ENCODE peak calls at places on chromosome X, in eight cellular contexts. One of them, this sample, is unnamed.

GRCh38 chrX:150199803-150200202 is 163.3 kb upstream of the MAMLD1 start:
- DNase-seq in mesothelial cell of epicardium: no peak
- DNase-seq in MM.1S: no peak
- DNase-seq in HFF-Myc: no peak
- DNase-seq in astrocyte: no peak
- DNase-seq in activated B cell treated with CpG ODN at 0.5 μM for 24 hours: no peak
- DNase-seq in cardiac fibroblast: no peak
- DNase-seq in fibroblast of lung: no peak
- DNase-seq in this sample: no peak

GRCh38 chrX:47539860-47540259 is 21.1 kb upstream of the ARAF start:
- DNase-seq in astrocyte: peak; percentile 23
- DNase-seq in HFF-Myc: no peak
- DNase-seq in fibroblast of lung: peak; percentile 52
- DNase-seq in activated B cell treated with CpG ODN at 0.5 μM for 24 hours: no peak
- DNase-seq in MM.1S: no peak
- DNase-seq in cardiac fibroblast: no peak
- DNase-seq in mesothelial cell of epicardium: no peak
- DNase-seq in this sample: no peak

GRCh38 chrX:11585174-11585573 is 80.5 kb downstream of the ARHGAP6 start:
- DNase-seq in activated B cell treated with CpG ODN at 0.5 μM for 24 hours: no peak
- DNase-seq in HFF-Myc: no peak
- DNase-seq in MM.1S: no peak
- DNase-seq in mesothelial cell of epicardium: no peak
- DNase-seq in astrocyte: no peak
- DNase-seq in cardiac fibroblast: no peak
- DNase-seq in fibroblast of lung: no peak
- DNase-seq in this sample: no peak

GRCh38 chrX:57528670-57529255 is 63.0 kb upstream of the ZXDB start:
- DNase-seq in cardiac fibroblast: peak; percentile 19
- DNase-seq in activated B cell treated with CpG ODN at 0.5 μM for 24 hours: no peak
- DNase-seq in fibroblast of lung: no peak
- DNase-seq in MM.1S: peak; percentile 57
- DNase-seq in astrocyte: no peak
- DNase-seq in mesothelial cell of epicardium: no peak
- DNase-seq in HFF-Myc: no peak
- DNase-seq in this sample: no peak

GRCh38 chrX:21972046-21972445 is 31.5 kb downstream of the SMS start:
- DNase-seq in fibroblast of lung: no peak
- DNase-seq in activated B cell treated with CpG ODN at 0.5 μM for 24 hours: no peak
- DNase-seq in mesothelial cell of epicardium: no peak
- DNase-seq in cardiac fibroblast: no peak
- DNase-seq in astrocyte: no peak
- DNase-seq in HFF-Myc: no peak
- DNase-seq in MM.1S: no peak
- DNase-seq in this sample: no peak

GRCh38 chrX:7987160-7987992 is 60.2 kb upstream of the PNPLA4 start:
- DNase-seq in mesothelial cell of epicardium: no peak
- DNase-seq in astrocyte: peak; percentile 65
- DNase-seq in activated B cell treated with CpG ODN at 0.5 μM for 24 hours: no peak
- DNase-seq in MM.1S: no peak
- DNase-seq in HFF-Myc: peak; percentile 14
- DNase-seq in cardiac fibroblast: no peak
- DNase-seq in fibroblast of lung: no peak
- DNase-seq in this sample: no peak

GRCh38 chrX:373641-374471 is 12.9 kb downstream of the PPP2R3B start:
- DNase-seq in cardiac fibroblast: peak; percentile 31
- DNase-seq in MM.1S: no peak
- DNase-seq in astrocyte: peak; percentile 42
- DNase-seq in HFF-Myc: no peak
- DNase-seq in mesothelial cell of epicardium: peak; percentile 68
- DNase-seq in activated B cell treated with CpG ODN at 0.5 μM for 24 hours: no peak
- DNase-seq in fibroblast of lung: no peak
- DNase-seq in this sample: no peak

GRCh38 chrX:123499787-123500186 is 233.1 kb downstream of the THOC2 start:
- DNase-seq in HFF-Myc: no peak
- DNase-seq in activated B cell treated with CpG ODN at 0.5 μM for 24 hours: no peak
- DNase-seq in cardiac fibroblast: no peak
- DNase-seq in MM.1S: no peak
- DNase-seq in fibroblast of lung: no peak
- DNase-seq in astrocyte: no peak
- DNase-seq in mesothelial cell of epicardium: no peak
- DNase-seq in this sample: no peak

GRCh38 chrX:118565853-118566252 is 70.2 kb downstream of the DOCK11 start:
- DNase-seq in activated B cell treated with CpG ODN at 0.5 μM for 24 hours: no peak
- DNase-seq in mesothelial cell of epicardium: no peak
- DNase-seq in MM.1S: no peak
- DNase-seq in astrocyte: no peak
- DNase-seq in fibroblast of lung: no peak
- DNase-seq in HFF-Myc: no peak
- DNase-seq in cardiac fibroblast: no peak
- DNase-seq in this sample: no peak

GRCh38 chrX:70664726-70665125 is 220.1 kb downstream of the DLG3 start:
- DNase-seq in astrocyte: peak; percentile 2
- DNase-seq in MM.1S: peak; percentile 48
- DNase-seq in cardiac fibroblast: peak; percentile 45
- DNase-seq in activated B cell treated with CpG ODN at 0.5 μM for 24 hours: no peak
- DNase-seq in HFF-Myc: no peak
- DNase-seq in mesothelial cell of epicardium: no peak
- DNase-seq in fibroblast of lung: peak; percentile 42
- DNase-seq in this sample: peak; percentile 2

GRCh38 chrX:102858826-102859627 is 78.0 kb upstream of the RAB40AL start:
- DNase-seq in mesothelial cell of epicardium: no peak
- DNase-seq in activated B cell treated with CpG ODN at 0.5 μM for 24 hours: no peak
- DNase-seq in MM.1S: no peak
- DNase-seq in fibroblast of lung: no peak
- DNase-seq in HFF-Myc: no peak
- DNase-seq in astrocyte: peak; percentile 20
- DNase-seq in cardiac fibroblast: no peak
- DNase-seq in this sample: no peak

DNA sequence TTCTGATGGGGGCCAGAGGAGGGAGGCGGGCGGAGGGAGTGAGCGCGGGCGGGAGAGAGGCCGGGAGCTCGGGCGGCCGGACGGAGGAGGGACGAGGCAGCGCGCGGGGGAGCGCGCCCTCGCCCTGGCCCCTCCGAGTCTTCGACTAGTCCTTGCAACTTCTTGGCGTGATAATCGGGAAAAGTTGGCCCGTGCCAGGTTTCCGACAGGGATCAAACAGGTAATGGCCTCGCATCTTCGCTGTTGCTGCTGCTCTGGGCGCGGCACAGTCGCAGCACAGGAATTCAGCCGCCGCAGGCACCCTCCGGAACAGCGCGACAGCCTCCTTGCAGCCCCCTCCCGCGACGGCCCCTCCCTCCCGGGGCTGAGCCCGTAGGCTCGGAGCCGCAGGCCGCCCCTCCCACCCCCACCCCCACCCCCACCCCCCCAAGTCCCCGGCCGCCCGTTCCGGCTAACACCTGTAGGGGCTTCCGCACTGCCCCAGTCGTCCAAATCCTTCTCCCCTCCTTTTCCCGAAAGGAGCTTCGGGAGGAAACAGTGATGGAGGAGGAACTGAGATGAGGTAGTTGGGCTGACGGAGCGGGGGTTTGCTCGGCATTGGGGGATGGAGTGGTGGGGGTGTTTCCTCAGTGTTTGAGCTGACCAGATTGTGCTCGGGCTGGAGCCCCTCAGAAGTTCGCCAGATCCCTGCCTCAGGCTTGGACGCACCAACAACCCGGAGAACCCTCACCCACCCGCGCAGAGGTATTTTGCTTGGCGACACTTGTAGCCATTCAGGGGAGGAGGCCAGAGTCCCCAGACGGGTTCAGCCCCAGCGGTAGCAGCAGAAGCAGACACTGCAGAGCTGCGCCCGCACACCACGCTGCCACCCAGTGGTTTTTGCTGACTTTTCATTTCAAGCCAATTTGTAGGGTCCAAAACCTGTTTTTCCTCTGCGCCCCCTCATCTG is at the start of gene FGF13:
- DNase-seq in activated B cell treated with CpG ODN at 0.5 μM for 24 hours: no peak
- DNase-seq in cardiac fibroblast: no peak
- DNase-seq in MM.1S: peak; percentile 68
- DNase-seq in HFF-Myc: no peak
- DNase-seq in fibroblast of lung: peak; percentile 1
- DNase-seq in astrocyte: no peak
- DNase-seq in mesothelial cell of epicardium: peak; percentile 47
- DNase-seq in this sample: no peak
- TF ChIP-seq CTCF in activated B cell treated with CpG ODN at 0.5 μM for 24 hours: no peak
- TF ChIP-seq CTCF in cardiac fibroblast: no peak
- TF ChIP-seq CTCF in MM.1S: peak; percentile 52
- TF ChIP-seq CTCF in HFF-Myc: no peak
- TF ChIP-seq CTCF in fibroblast of lung: peak; percentile 13
- TF ChIP-seq CTCF in astrocyte: no peak
- TF ChIP-seq CTCF in mesothelial cell of epicardium: no peak
- TF ChIP-seq CTCF in this sample: peak; percentile 17

GRCh38 chrX:9566150-9566621 is 101.3 kb downstream of the TBL1X start:
- DNase-seq in HFF-Myc: peak; percentile 58
- DNase-seq in cardiac fibroblast: peak; percentile 88
- DNase-seq in astrocyte: peak; percentile 88
- DNase-seq in fibroblast of lung: peak; percentile 85
- DNase-seq in MM.1S: no peak
- DNase-seq in activated B cell treated with CpG ODN at 0.5 μM for 24 hours: no peak
- DNase-seq in mesothelial cell of epicardium: no peak
- DNase-seq in this sample: peak; percentile 49
- TF ChIP-seq CTCF in HFF-Myc: no peak
- TF ChIP-seq CTCF in cardiac fibroblast: no peak
- TF ChIP-seq CTCF in astrocyte: no peak
- TF ChIP-seq CTCF in fibroblast of lung: no peak
- TF ChIP-seq CTCF in MM.1S: no peak
- TF ChIP-seq CTCF in activated B cell treated with CpG ODN at 0.5 μM for 24 hours: no peak
- TF ChIP-seq CTCF in mesothelial cell of epicardium: no peak
- TF ChIP-seq CTCF in this sample: no peak

GRCh38 chrX:140661657-140662056 is 47.9 kb upstream of the LINC00632 start:
- DNase-seq in MM.1S: no peak
- DNase-seq in mesothelial cell of epicardium: no peak
- DNase-seq in fibroblast of lung: peak; percentile 2
- DNase-seq in activated B cell treated with CpG ODN at 0.5 μM for 24 hours: no peak
- DNase-seq in HFF-Myc: no peak
- DNase-seq in astrocyte: no peak
- DNase-seq in cardiac fibroblast: peak; percentile 0
- DNase-seq in this sample: no peak

GRCh38 chrX:140664939-140665338 is 44.6 kb upstream of the LINC00632 start:
- DNase-seq in cardiac fibroblast: peak; percentile 32
- DNase-seq in mesothelial cell of epicardium: no peak
- DNase-seq in fibroblast of lung: peak; percentile 37
- DNase-seq in activated B cell treated with CpG ODN at 0.5 μM for 24 hours: no peak
- DNase-seq in astrocyte: peak; percentile 10
- DNase-seq in MM.1S: peak; percentile 31
- DNase-seq in HFF-Myc: no peak
- DNase-seq in this sample: no peak
- TF ChIP-seq CTCF in cardiac fibroblast: no peak
- TF ChIP-seq CTCF in mesothelial cell of epicardium: peak; percentile 50
- TF ChIP-seq CTCF in fibroblast of lung: peak; percentile 26
- TF ChIP-seq CTCF in activated B cell treated with CpG ODN at 0.5 μM for 24 hours: no peak
- TF ChIP-seq CTCF in astrocyte: peak; percentile 37
- TF ChIP-seq CTCF in MM.1S: peak; percentile 39
- TF ChIP-seq CTCF in HFF-Myc: no peak
- TF ChIP-seq CTCF in this sample: no peak

GRCh38 chrX:71871367-71871766 is 39.3 kb upstream of the NHSL2 start:
- DNase-seq in astrocyte: peak; percentile 85
- DNase-seq in fibroblast of lung: no peak
- DNase-seq in cardiac fibroblast: peak; percentile 3
- DNase-seq in mesothelial cell of epicardium: no peak
- DNase-seq in MM.1S: no peak
- DNase-seq in activated B cell treated with CpG ODN at 0.5 μM for 24 hours: no peak
- DNase-seq in HFF-Myc: no peak
- DNase-seq in this sample: no peak

GRCh38 chrX:71867680-71868079 is 43.0 kb upstream of the NHSL2 start:
- DNase-seq in MM.1S: no peak
- DNase-seq in activated B cell treated with CpG ODN at 0.5 μM for 24 hours: no peak
- DNase-seq in cardiac fibroblast: no peak
- DNase-seq in HFF-Myc: no peak
- DNase-seq in fibroblast of lung: no peak
- DNase-seq in mesothelial cell of epicardium: no peak
- DNase-seq in astrocyte: no peak
- DNase-seq in this sample: no peak

GRCh38 chrX:71872542-71873458 is 37.8 kb upstream of the NHSL2 start:
- DNase-seq in mesothelial cell of epicardium: no peak
- DNase-seq in MM.1S: no peak
- DNase-seq in activated B cell treated with CpG ODN at 0.5 μM for 24 hours: no peak
- DNase-seq in HFF-Myc: no peak
- DNase-seq in astrocyte: no peak
- DNase-seq in fibroblast of lung: no peak
- DNase-seq in cardiac fibroblast: no peak
- DNase-seq in this sample: no peak

GRCh38 chrX:71873459-71873833 is 37.2 kb upstream of the NHSL2 start:
- DNase-seq in MM.1S: no peak
- DNase-seq in activated B cell treated with CpG ODN at 0.5 μM for 24 hours: no peak
- DNase-seq in fibroblast of lung: no peak
- DNase-seq in HFF-Myc: no peak
- DNase-seq in astrocyte: no peak
- DNase-seq in mesothelial cell of epicardium: no peak
- DNase-seq in cardiac fibroblast: no peak
- DNase-seq in this sample: no peak

GRCh38 chrX:71870337-71871098 is 40.1 kb upstream of the NHSL2 start:
- DNase-seq in mesothelial cell of epicardium: no peak
- DNase-seq in MM.1S: peak; percentile 25
- DNase-seq in astrocyte: peak; percentile 14
- DNase-seq in HFF-Myc: peak; percentile 3
- DNase-seq in activated B cell treated with CpG ODN at 0.5 μM for 24 hours: no peak
- DNase-seq in cardiac fibroblast: no peak
- DNase-seq in fibroblast of lung: no peak
- DNase-seq in this sample: no peak
- TF ChIP-seq CTCF in mesothelial cell of epicardium: no peak
- TF ChIP-seq CTCF in MM.1S: peak; percentile 45
- TF ChIP-seq CTCF in astrocyte: peak; percentile 26
- TF ChIP-seq CTCF in HFF-Myc: peak; percentile 29
- TF ChIP-seq CTCF in activated B cell treated with CpG ODN at 0.5 μM for 24 hours: no peak
- TF ChIP-seq CTCF in cardiac fibroblast: no peak
- TF ChIP-seq CTCF in fibroblast of lung: peak; percentile 20
- TF ChIP-seq CTCF in this sample: no peak

GRCh38 chrX:133989491-133989890 is 4.1 kb upstream of the GPC3 start:
- DNase-seq in MM.1S: no peak
- DNase-seq in HFF-Myc: no peak
- DNase-seq in cardiac fibroblast: no peak
- DNase-seq in astrocyte: no peak
- DNase-seq in fibroblast of lung: no peak
- DNase-seq in mesothelial cell of epicardium: peak; percentile 44
- DNase-seq in activated B cell treated with CpG ODN at 0.5 μM for 24 hours: no peak
- DNase-seq in this sample: no peak
- TF ChIP-seq CTCF in MM.1S: no peak
- TF ChIP-seq CTCF in HFF-Myc: no peak
- TF ChIP-seq CTCF in cardiac fibroblast: no peak
- TF ChIP-seq CTCF in astrocyte: no peak
- TF ChIP-seq CTCF in fibroblast of lung: no peak
- TF ChIP-seq CTCF in mesothelial cell of epicardium: no peak
- TF ChIP-seq CTCF in activated B cell treated with CpG ODN at 0.5 μM for 24 hours: no peak
- TF ChIP-seq CTCF in this sample: no peak

DNA sequence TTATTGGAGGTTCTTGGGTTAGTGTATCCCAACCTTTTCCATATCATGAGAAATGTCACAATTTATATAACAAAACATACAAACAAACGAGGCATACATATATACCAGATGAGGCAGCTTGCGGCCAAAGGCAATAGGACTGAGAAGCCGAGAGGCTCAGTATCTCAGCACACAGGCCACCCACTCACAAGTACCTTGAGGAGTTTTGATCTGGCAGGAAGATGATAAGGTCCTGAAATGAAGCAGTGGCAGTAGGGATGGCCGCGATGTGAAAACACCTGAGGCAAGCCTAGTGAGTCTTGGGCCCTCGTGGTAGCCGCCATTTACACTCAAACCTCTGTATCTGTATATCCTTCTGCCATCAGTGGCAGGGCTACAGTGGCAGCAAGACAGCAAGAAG is 55.3 kb upstream of the PRPS1 start:
- DNase-seq in mesothelial cell of epicardium: no peak
- DNase-seq in astrocyte: no peak
- DNase-seq in fibroblast of lung: no peak
- DNase-seq in cardiac fibroblast: no peak
- DNase-seq in activated B cell treated with CpG ODN at 0.5 μM for 24 hours: no peak
- DNase-seq in HFF-Myc: no peak
- DNase-seq in MM.1S: no peak
- DNase-seq in this sample: no peak
- TF ChIP-seq CTCF in mesothelial cell of epicardium: no peak
- TF ChIP-seq CTCF in astrocyte: no peak
- TF ChIP-seq CTCF in fibroblast of lung: no peak
- TF ChIP-seq CTCF in cardiac fibroblast: no peak
- TF ChIP-seq CTCF in activated B cell treated with CpG ODN at 0.5 μM for 24 hours: no peak
- TF ChIP-seq CTCF in HFF-Myc: no peak
- TF ChIP-seq CTCF in MM.1S: no peak
- TF ChIP-seq CTCF in this sample: no peak

This sample was measured in AG09319.